ENCODE peak calls at places on chromosomes 4 and X, in six cellular contexts. One of them, this sample, is unnamed.
A peak's percentile ranks its signal among the peaks of the same experiment; 100 is the strongest.

GRCh38 chr4:797066-797465 is 28.9 kb downstream of the CPLX1 start:
- DNase-seq in Panc1: no peak
- DNase-seq in heart right ventricle: no peak
- DNase-seq in CD8-positive, alpha-beta T cell: no peak
- DNase-seq in breast epithelium: no peak
- DNase-seq in lower lobe of right lung: peak; percentile 9
- DNase-seq in this sample: no peak

GRCh38 chr4:142480244-142480643 is 365.9 kb downstream of the INPP4B start:
- DNase-seq in Panc1: no peak
- DNase-seq in heart right ventricle: no peak
- DNase-seq in CD8-positive, alpha-beta T cell: no peak
- DNase-seq in breast epithelium: no peak
- DNase-seq in lower lobe of right lung: no peak
- DNase-seq in this sample: no peak

GRCh38 chr4:53900275-53900649 is 164.1 kb downstream of the CHIC2 start:
- DNase-seq in Panc1: no peak
- DNase-seq in heart right ventricle: no peak
- DNase-seq in CD8-positive, alpha-beta T cell: no peak
- DNase-seq in breast epithelium: no peak
- DNase-seq in lower lobe of right lung: no peak
- DNase-seq in this sample: no peak

GRCh38 chr4:39698424-39699009 is 581 bp downstream of the UBE2K start:
- DNase-seq in Panc1: no peak
- DNase-seq in heart right ventricle: peak; percentile 46
- DNase-seq in CD8-positive, alpha-beta T cell: peak; percentile 40
- DNase-seq in breast epithelium: peak; percentile 63
- DNase-seq in lower lobe of right lung: peak; percentile 62
- DNase-seq in this sample: peak; percentile 44

GRCh38 chr4:150010525-150011126 is 67.6 kb upstream of the DCLK2 start:
- DNase-seq in Panc1: peak; percentile 41
- DNase-seq in heart right ventricle: no peak
- DNase-seq in CD8-positive, alpha-beta T cell: no peak
- DNase-seq in breast epithelium: no peak
- DNase-seq in lower lobe of right lung: no peak
- DNase-seq in this sample: no peak

GRCh38 chr4:61200195-61200990 is at the start of gene ADGRL3:
- DNase-seq in Panc1: no peak
- DNase-seq in heart right ventricle: peak; percentile 41
- DNase-seq in CD8-positive, alpha-beta T cell: no peak
- DNase-seq in breast epithelium: no peak
- DNase-seq in lower lobe of right lung: peak; percentile 47
- DNase-seq in this sample: peak; percentile 45

GRCh38 chr4:155604718-155605601 is 61.7 kb upstream of the GUCY1A1 start:
- DNase-seq in Panc1: no peak
- DNase-seq in heart right ventricle: no peak
- DNase-seq in CD8-positive, alpha-beta T cell: no peak
- DNase-seq in breast epithelium: no peak
- DNase-seq in lower lobe of right lung: no peak
- DNase-seq in this sample: no peak

GRCh38 chr4:79241846-79242245 is 84.0 kb downstream of the NAA11 start:
- DNase-seq in Panc1: no peak
- DNase-seq in heart right ventricle: no peak
- DNase-seq in CD8-positive, alpha-beta T cell: no peak
- DNase-seq in breast epithelium: no peak
- DNase-seq in lower lobe of right lung: no peak
- DNase-seq in this sample: no peak

GRCh38 chrX:83508006-83508405 is at the start of gene POU3F4:
- DNase-seq in Panc1: no peak
- DNase-seq in heart right ventricle: no peak
- DNase-seq in CD8-positive, alpha-beta T cell: no peak
- DNase-seq in breast epithelium: no peak
- DNase-seq in lower lobe of right lung: no peak
- DNase-seq in this sample: no peak

GRCh38 chrX:118496763-118497079 is 1.1 kb downstream of the DOCK11 start:
- DNase-seq in Panc1: no peak
- DNase-seq in heart right ventricle: no peak
- DNase-seq in CD8-positive, alpha-beta T cell: no peak
- DNase-seq in breast epithelium: no peak
- DNase-seq in lower lobe of right lung: no peak
- DNase-seq in this sample: no peak
- H3K27ac ChIP-seq in Panc1: no peak overlapping the region
- H3K27ac ChIP-seq in heart right ventricle: no peak overlapping the region
- H3K27ac ChIP-seq in CD8-positive, alpha-beta T cell: peak overlapping the region; percentile 82
- H3K27ac ChIP-seq in breast epithelium: no peak overlapping the region
- H3K27ac ChIP-seq in lower lobe of right lung: peak overlapping the region; percentile 85
- H3K27ac ChIP-seq in this sample: peak overlapping the region; percentile 77

DNA sequence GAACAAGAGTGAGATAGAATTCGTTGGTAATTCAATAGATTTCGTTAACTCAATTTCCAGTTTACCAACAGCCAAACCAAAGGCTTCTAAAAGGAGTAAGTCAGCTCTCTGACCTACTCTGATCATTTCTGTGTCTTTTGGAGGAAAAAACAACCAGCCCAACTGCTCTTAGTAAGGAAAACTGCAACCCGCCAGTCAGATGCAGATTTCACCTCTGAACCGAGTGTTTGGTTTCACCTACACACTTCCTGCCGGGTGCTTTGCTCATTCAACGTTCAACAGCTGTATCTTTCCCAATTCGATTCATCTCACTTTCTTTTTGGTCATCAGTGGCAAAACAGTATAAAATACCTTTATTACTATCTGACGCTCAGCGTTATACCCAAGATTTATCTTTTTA is 24.5 kb downstream of the TMSB4X start:
- DNase-seq in Panc1: no peak
- DNase-seq in heart right ventricle: no peak
- DNase-seq in CD8-positive, alpha-beta T cell: peak; percentile 46
- DNase-seq in breast epithelium: no peak
- DNase-seq in lower lobe of right lung: no peak
- DNase-seq in this sample: no peak
- H3K4me1 ChIP-seq in Panc1: peaks cover 7% of the 10 kb centered on the region
- H3K4me1 ChIP-seq in heart right ventricle: no peaks in the 10 kb centered on the region
- H3K4me1 ChIP-seq in CD8-positive, alpha-beta T cell: peaks cover 59% of the 10 kb centered on the region
- H3K4me1 ChIP-seq in breast epithelium: no peaks in the 10 kb centered on the region
- H3K4me1 ChIP-seq in lower lobe of right lung: peaks cover 31% of the 10 kb centered on the region
- H3K4me1 ChIP-seq in this sample: peaks cover 14% of the 10 kb centered on the region

GRCh38 chr4:94909645-94910044 is 151.9 kb downstream of the BMPR1B start:
- DNase-seq in Panc1: no peak
- DNase-seq in heart right ventricle: no peak
- DNase-seq in CD8-positive, alpha-beta T cell: no peak
- DNase-seq in breast epithelium: no peak
- DNase-seq in lower lobe of right lung: no peak
- DNase-seq in this sample: no peak
- H3K4me3 ChIP-seq in Panc1: no peak overlapping the region
- H3K4me3 ChIP-seq in heart right ventricle: no peak overlapping the region
- H3K4me3 ChIP-seq in CD8-positive, alpha-beta T cell: no peak overlapping the region
- H3K4me3 ChIP-seq in breast epithelium: no peak overlapping the region
- H3K4me3 ChIP-seq in lower lobe of right lung: no peak overlapping the region
- H3K4me3 ChIP-seq in this sample: no peak overlapping the region

DNA sequence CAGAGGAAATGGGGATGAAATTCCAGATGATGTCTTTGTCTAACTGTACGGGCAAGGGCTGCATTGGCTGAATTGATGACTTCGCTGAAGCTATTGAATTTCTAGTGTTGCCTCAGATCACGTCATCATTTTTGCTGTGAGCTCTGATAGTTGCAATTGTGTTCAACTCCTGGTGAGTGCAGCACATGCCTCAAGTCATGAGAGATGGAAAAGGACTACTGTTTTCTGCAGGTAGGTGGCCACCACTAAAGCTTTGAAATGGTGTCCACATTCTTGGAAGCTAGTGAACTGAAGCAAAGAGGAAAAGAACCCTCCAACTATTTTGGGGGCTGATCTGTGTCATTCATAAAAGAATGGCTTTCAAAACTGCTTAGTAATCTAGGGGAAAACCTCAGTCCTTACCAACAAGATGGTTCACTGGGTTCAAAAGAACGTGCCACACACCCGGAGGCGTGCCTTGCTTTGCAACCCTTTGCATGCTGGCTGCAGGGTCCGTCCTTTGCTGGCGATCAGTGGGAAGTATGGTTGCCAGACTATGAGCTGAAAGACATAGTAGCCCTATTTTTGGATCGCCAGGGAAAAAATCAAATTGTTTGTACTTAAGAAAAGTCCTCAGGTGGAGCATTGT is 88.1 kb upstream of the STOX2 start:
- DNase-seq in Panc1: no peak
- DNase-seq in heart right ventricle: no peak
- DNase-seq in CD8-positive, alpha-beta T cell: no peak
- DNase-seq in breast epithelium: no peak
- DNase-seq in lower lobe of right lung: no peak
- DNase-seq in this sample: no peak
- H3K27ac ChIP-seq in Panc1: no peak overlapping the region
- H3K27ac ChIP-seq in heart right ventricle: no peak overlapping the region
- H3K27ac ChIP-seq in CD8-positive, alpha-beta T cell: no peak overlapping the region
- H3K27ac ChIP-seq in breast epithelium: no peak overlapping the region
- H3K27ac ChIP-seq in lower lobe of right lung: no peak overlapping the region
- H3K27ac ChIP-seq in this sample: no peak overlapping the region

DNA sequence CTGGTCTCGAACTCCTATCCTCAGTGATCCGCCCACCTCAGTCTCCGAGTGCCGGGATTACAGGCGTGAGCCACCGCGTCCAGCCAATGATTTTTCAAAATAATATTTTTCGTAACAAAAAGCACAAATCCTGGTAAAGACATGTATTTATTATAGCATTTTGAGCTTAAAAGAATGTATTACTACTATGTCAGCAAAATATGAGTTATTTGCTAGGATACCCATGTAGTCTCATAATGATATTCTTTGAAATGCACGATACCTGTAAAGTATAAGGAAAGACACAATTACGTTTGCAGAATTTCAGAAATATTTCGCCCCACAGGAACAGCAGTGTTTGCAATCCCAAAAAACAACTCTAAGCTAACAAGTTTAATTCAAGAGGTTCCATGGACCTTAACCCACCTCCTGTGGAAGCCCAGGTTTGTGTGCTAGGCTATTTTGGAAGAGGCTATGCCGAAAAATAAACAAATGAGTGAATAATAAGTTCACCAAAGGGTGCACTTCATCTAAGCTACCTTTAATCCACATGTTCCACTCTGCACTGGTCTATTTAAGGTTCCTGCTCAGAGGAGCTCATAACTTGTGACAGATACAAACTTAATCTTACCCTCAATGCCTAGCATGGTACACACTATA is 5.2 kb downstream of the FRYL start:
- DNase-seq in Panc1: no peak
- DNase-seq in heart right ventricle: no peak
- DNase-seq in CD8-positive, alpha-beta T cell: no peak
- DNase-seq in breast epithelium: no peak
- DNase-seq in lower lobe of right lung: no peak
- DNase-seq in this sample: no peak
- H3K4me1 ChIP-seq in Panc1: peaks cover 33% of the 10 kb centered on the region
- H3K4me1 ChIP-seq in heart right ventricle: peaks cover 33% of the 10 kb centered on the region
- H3K4me1 ChIP-seq in CD8-positive, alpha-beta T cell: peaks cover 57% of the 10 kb centered on the region
- H3K4me1 ChIP-seq in breast epithelium: no peaks in the 10 kb centered on the region
- H3K4me1 ChIP-seq in lower lobe of right lung: peaks cover 72% of the 10 kb centered on the region
- H3K4me1 ChIP-seq in this sample: peaks cover 99% of the 10 kb centered on the region

GRCh38 chrX:57119416-57119815 is 1.9 kb downstream of the SPIN2B start:
- DNase-seq in Panc1: no peak
- DNase-seq in heart right ventricle: no peak
- DNase-seq in CD8-positive, alpha-beta T cell: no peak
- DNase-seq in breast epithelium: no peak
- DNase-seq in lower lobe of right lung: no peak
- DNase-seq in this sample: no peak

GRCh38 chrX:57121162-57121741 is at the start of gene SPIN2B:
- DNase-seq in Panc1: peak; percentile 7
- DNase-seq in heart right ventricle: peak; percentile 79
- DNase-seq in CD8-positive, alpha-beta T cell: peak; percentile 69
- DNase-seq in breast epithelium: peak; percentile 54
- DNase-seq in lower lobe of right lung: peak; percentile 87
- DNase-seq in this sample: peak; percentile 78
- H3K4me3 ChIP-seq in Panc1: peak within 1 kb of the TSS; percentile 58
- H3K4me3 ChIP-seq in heart right ventricle: peak within 1 kb of the TSS; percentile 41
- H3K4me3 ChIP-seq in CD8-positive, alpha-beta T cell: peak within 1 kb of the TSS; percentile 60
- H3K4me3 ChIP-seq in breast epithelium: peak within 1 kb of the TSS; percentile 56
- H3K4me3 ChIP-seq in lower lobe of right lung: peak within 1 kb of the TSS; percentile 64
- H3K4me3 ChIP-seq in this sample: peak within 1 kb of the TSS; percentile 75

This sample was measured in left ventricle myocardium inferior.